ENCODE peak calls at places on chromosomes 2 and 18, in six cellular contexts. I is prostate gland, O is thoracic aorta, N is A549, K is endodermal cell, F is dorsolateral prefrontal cortex. B is an unnamed sample.

GRCh38 chr2:163551974-163552373 is 183.8 kb downstream of the FIGN start:
- DNase-seq in O (no peak), K (no peak), N (no peak), I (no peak), F (no peak), B (peak)

GRCh38 chr2:72150157-72150960 is 2.7 kb upstream of the CYP26B1 start:
- DNase-seq in I (peak), K (peak), N (peak), F (peak), O (no peak), B (peak)

GRCh38 chr18:23316986-23317385 is 136.1 kb upstream of the RIOK3 start:
- DNase-seq in I (no peak), F (no peak), N (no peak), O (no peak), K (peak), B (no peak)

GRCh38 chr2:73963385-73964120 is 21.2 kb upstream of the TET3 start:
- DNase-seq in K (no peak), O (no peak), I (no peak), N (no peak), F (no peak), B (no peak)

GRCh38 chr2:38268691-38269309 is 108.3 kb downstream of the ATL2 start:
- DNase-seq in N (no peak), K (no peak), O (no peak), I (no peak), F (no peak), B (peak)

GRCh38 chr18:10032331-10032979 is 118.6 kb downstream of the VAPA start:
- DNase-seq in I (no peak), N (no peak), K (peak), O (no peak), F (no peak), B (no peak)

GRCh38 chr2:107338059-107338458 is 452.1 kb upstream of the ST6GAL2 start:
- DNase-seq in N (no peak), O (no peak), I (no peak), F (no peak), K (no peak), B (no peak)

GRCh38 chr2:65800998-65801397 is 368.6 kb upstream of the SPRED2 start:
- DNase-seq in N (no peak), O (no peak), I (no peak), F (no peak), K (peak), B (peak)

GRCh38 chr18:62637807-62638687 is 77.3 kb upstream of the PHLPP1 start:
- DNase-seq in N (peak), K (peak), I (no peak), O (no peak), F (no peak), B (peak)

B was measured in mammary epithelial cell.